ENCODE peak calls at places on chromosomes 5 and 9, in nine cellular contexts. One of them, this sample, is unnamed. For H3K9me3, the result is how much of the 10 kb centered on the place peaks cover.

GRCh38 chr5:61346511-61346910 is 14.5 kb downstream of the ZSWIM6 start:
- DNase-seq in H9: no peak
- DNase-seq in GM23248: no peak
- DNase-seq in effector memory CD4-positive, alpha-beta T cell: no peak
- DNase-seq in stomach: no peak
- DNase-seq in ovary: no peak
- DNase-seq in CD8-positive, alpha-beta T cell: no peak
- DNase-seq in tibial nerve: no peak
- DNase-seq in heart right ventricle: no peak
- DNase-seq in this sample: no peak

GRCh38 chr9:124279531-124280175 is 21.9 kb downstream of the NEK6 start:
- DNase-seq in stomach: no peak
- DNase-seq in GM23248: no peak
- DNase-seq in ovary: no peak
- DNase-seq in CD8-positive, alpha-beta T cell: no peak
- DNase-seq in effector memory CD4-positive, alpha-beta T cell: no peak
- DNase-seq in H9: no peak
- DNase-seq in tibial nerve: no peak
- DNase-seq in heart right ventricle: no peak
- DNase-seq in this sample: no peak

GRCh38 chr9:112700080-112700479 is 17.8 kb downstream of the INIP start:
- DNase-seq in H9: no peak
- DNase-seq in tibial nerve: no peak
- DNase-seq in GM23248: peak
- DNase-seq in ovary: no peak
- DNase-seq in CD8-positive, alpha-beta T cell: no peak
- DNase-seq in heart right ventricle: no peak
- DNase-seq in stomach: no peak
- DNase-seq in effector memory CD4-positive, alpha-beta T cell: no peak
- DNase-seq in this sample: no peak

GRCh38 chr9:123642291-123643278 is 286.6 kb downstream of the CRB2 start:
- DNase-seq in tibial nerve: peak
- DNase-seq in GM23248: no peak
- DNase-seq in CD8-positive, alpha-beta T cell: no peak
- DNase-seq in H9: no peak
- DNase-seq in stomach: peak
- DNase-seq in ovary: peak
- DNase-seq in heart right ventricle: peak
- DNase-seq in effector memory CD4-positive, alpha-beta T cell: no peak
- DNase-seq in this sample: peak

GRCh38 chr9:134174526-134175290 is 10.3 kb upstream of the RNU6ATAC start:
- DNase-seq in ovary: no peak
- DNase-seq in tibial nerve: no peak
- DNase-seq in effector memory CD4-positive, alpha-beta T cell: no peak
- DNase-seq in heart right ventricle: no peak
- DNase-seq in CD8-positive, alpha-beta T cell: peak
- DNase-seq in stomach: no peak
- DNase-seq in H9: no peak
- DNase-seq in GM23248: no peak
- DNase-seq in this sample: no peak

GRCh38 chr9:127158995-127159801 is 36.8 kb upstream of the ANGPTL2 start:
- DNase-seq in stomach: peak
- DNase-seq in tibial nerve: peak
- DNase-seq in effector memory CD4-positive, alpha-beta T cell: no peak
- DNase-seq in heart right ventricle: peak
- DNase-seq in CD8-positive, alpha-beta T cell: no peak
- DNase-seq in ovary: peak
- DNase-seq in H9: peak
- DNase-seq in GM23248: peak
- DNase-seq in this sample: no peak

GRCh38 chr5:103667068-103667467 is 104.5 kb upstream of the NUDT12 start:
- DNase-seq in CD8-positive, alpha-beta T cell: no peak
- DNase-seq in stomach: no peak
- DNase-seq in heart right ventricle: no peak
- DNase-seq in ovary: no peak
- DNase-seq in H9: no peak
- DNase-seq in tibial nerve: no peak
- DNase-seq in effector memory CD4-positive, alpha-beta T cell: no peak
- DNase-seq in GM23248: peak
- DNase-seq in this sample: no peak

GRCh38 chr9:89312154-89312616 is 1.2 kb downstream of the CKS2 start:
- DNase-seq in stomach: no peak
- DNase-seq in CD8-positive, alpha-beta T cell: no peak
- DNase-seq in H9: no peak
- DNase-seq in GM23248: peak
- DNase-seq in effector memory CD4-positive, alpha-beta T cell: no peak
- DNase-seq in ovary: no peak
- DNase-seq in tibial nerve: no peak
- DNase-seq in heart right ventricle: no peak
- DNase-seq in this sample: no peak

GRCh38 chr9:115674091-115674490 is 479.5 kb upstream of the PAPPA start:
- DNase-seq in heart right ventricle: no peak
- DNase-seq in ovary: no peak
- DNase-seq in stomach: no peak
- DNase-seq in GM23248: peak
- DNase-seq in effector memory CD4-positive, alpha-beta T cell: no peak
- DNase-seq in tibial nerve: no peak
- DNase-seq in CD8-positive, alpha-beta T cell: no peak
- DNase-seq in H9: no peak
- DNase-seq in this sample: no peak

GRCh38 chr5:126509339-126509738 is 85.7 kb downstream of the ALDH7A1 start:
- DNase-seq in H9: no peak
- DNase-seq in tibial nerve: no peak
- DNase-seq in ovary: no peak
- DNase-seq in CD8-positive, alpha-beta T cell: no peak
- DNase-seq in GM23248: no peak
- DNase-seq in heart right ventricle: no peak
- DNase-seq in stomach: no peak
- DNase-seq in effector memory CD4-positive, alpha-beta T cell: no peak
- DNase-seq in this sample: peak

GRCh38 chr5:123037104-123037418 is 536 bp upstream of the PPIC start:
- DNase-seq in ovary: no peak
- DNase-seq in tibial nerve: no peak
- DNase-seq in H9: no peak
- DNase-seq in GM23248: no peak
- DNase-seq in stomach: no peak
- DNase-seq in heart right ventricle: no peak
- DNase-seq in CD8-positive, alpha-beta T cell: no peak
- DNase-seq in effector memory CD4-positive, alpha-beta T cell: no peak
- DNase-seq in this sample: no peak

GRCh38 chr9:76203373-76203772 is 190.9 kb downstream of the RFK start:
- DNase-seq in tibial nerve: peak
- DNase-seq in CD8-positive, alpha-beta T cell: no peak
- DNase-seq in ovary: peak
- DNase-seq in effector memory CD4-positive, alpha-beta T cell: no peak
- DNase-seq in stomach: peak
- DNase-seq in heart right ventricle: no peak
- DNase-seq in GM23248: peak
- DNase-seq in H9: no peak
- DNase-seq in this sample: peak

GRCh38 chr9:6184749-6185645 is 30.6 kb upstream of the IL33 start:
- DNase-seq in heart right ventricle: peak
- DNase-seq in effector memory CD4-positive, alpha-beta T cell: no peak
- DNase-seq in GM23248: peak
- DNase-seq in stomach: peak
- DNase-seq in H9: no peak
- DNase-seq in ovary: no peak
- DNase-seq in tibial nerve: peak
- DNase-seq in CD8-positive, alpha-beta T cell: no peak
- DNase-seq in this sample: peak

GRCh38 chr9:107492381-107492780 is 2.8 kb upstream of the KLF4 start:
- DNase-seq in GM23248: peak
- DNase-seq in CD8-positive, alpha-beta T cell: no peak
- DNase-seq in stomach: no peak
- DNase-seq in heart right ventricle: no peak
- DNase-seq in ovary: no peak
- DNase-seq in H9: no peak
- DNase-seq in effector memory CD4-positive, alpha-beta T cell: no peak
- DNase-seq in tibial nerve: no peak
- DNase-seq in this sample: no peak

GRCh38 chr5:129177451-129177850 is 82.9 kb downstream of the ISOC1 start:
- DNase-seq in ovary: no peak
- DNase-seq in GM23248: no peak
- DNase-seq in effector memory CD4-positive, alpha-beta T cell: no peak
- DNase-seq in tibial nerve: no peak
- DNase-seq in heart right ventricle: no peak
- DNase-seq in CD8-positive, alpha-beta T cell: no peak
- DNase-seq in H9: no peak
- DNase-seq in stomach: no peak
- DNase-seq in this sample: no peak

GRCh38 chr5:141389153-141390042 is 1.9 kb downstream of the PCDHGB4 start:
- DNase-seq in stomach: no peak
- DNase-seq in CD8-positive, alpha-beta T cell: no peak
- DNase-seq in ovary: no peak
- DNase-seq in GM23248: no peak
- DNase-seq in heart right ventricle: no peak
- DNase-seq in tibial nerve: no peak
- DNase-seq in H9: no peak
- DNase-seq in effector memory CD4-positive, alpha-beta T cell: no peak
- DNase-seq in this sample: no peak

GRCh38 chr5:141384471-141385267 is 2.1 kb downstream of the PCDHGA7 start:
- DNase-seq in heart right ventricle: no peak
- DNase-seq in stomach: no peak
- DNase-seq in effector memory CD4-positive, alpha-beta T cell: no peak
- DNase-seq in CD8-positive, alpha-beta T cell: no peak
- DNase-seq in ovary: no peak
- DNase-seq in H9: no peak
- DNase-seq in tibial nerve: no peak
- DNase-seq in GM23248: no peak
- DNase-seq in this sample: no peak

GRCh38 chr5:141393267-141393666 is 834 bp downstream of the PCDHGA8 start:
- DNase-seq in CD8-positive, alpha-beta T cell: no peak
- DNase-seq in stomach: no peak
- DNase-seq in effector memory CD4-positive, alpha-beta T cell: no peak
- DNase-seq in GM23248: no peak
- DNase-seq in heart right ventricle: no peak
- DNase-seq in tibial nerve: no peak
- DNase-seq in H9: no peak
- DNase-seq in ovary: no peak
- DNase-seq in this sample: no peak

GRCh38 chr5:141392429-141393198 is at the start of gene PCDHGA8:
- DNase-seq in heart right ventricle: no peak
- DNase-seq in effector memory CD4-positive, alpha-beta T cell: no peak
- DNase-seq in ovary: no peak
- DNase-seq in GM23248: peak
- DNase-seq in stomach: no peak
- DNase-seq in CD8-positive, alpha-beta T cell: no peak
- DNase-seq in tibial nerve: no peak
- DNase-seq in H9: no peak
- DNase-seq in this sample: no peak

GRCh38 chr5:141388661-141389060 is 1.2 kb downstream of the PCDHGB4 start:
- DNase-seq in H9: no peak
- DNase-seq in CD8-positive, alpha-beta T cell: no peak
- DNase-seq in stomach: no peak
- DNase-seq in ovary: no peak
- DNase-seq in heart right ventricle: no peak
- DNase-seq in GM23248: no peak
- DNase-seq in effector memory CD4-positive, alpha-beta T cell: no peak
- DNase-seq in tibial nerve: no peak
- DNase-seq in this sample: no peak
- H3K9me3 ChIP-seq in H9: under half
- H3K9me3 ChIP-seq in CD8-positive, alpha-beta T cell: under half
- H3K9me3 ChIP-seq in stomach: half or more
- H3K9me3 ChIP-seq in ovary: under half
- H3K9me3 ChIP-seq in heart right ventricle: half or more
- H3K9me3 ChIP-seq in GM23248: under half
- H3K9me3 ChIP-seq in effector memory CD4-positive, alpha-beta T cell: under half
- H3K9me3 ChIP-seq in tibial nerve: half or more
- H3K9me3 ChIP-seq in this sample: under half

GRCh38 chr5:60084226-60084625 is 190.7 kb upstream of the PDE4D start:
- DNase-seq in stomach: no peak
- DNase-seq in tibial nerve: no peak
- DNase-seq in heart right ventricle: no peak
- DNase-seq in H9: no peak
- DNase-seq in effector memory CD4-positive, alpha-beta T cell: no peak
- DNase-seq in GM23248: no peak
- DNase-seq in CD8-positive, alpha-beta T cell: no peak
- DNase-seq in ovary: no peak
- DNase-seq in this sample: no peak
- H3K9me3 ChIP-seq in stomach: under half
- H3K9me3 ChIP-seq in tibial nerve: under half
- H3K9me3 ChIP-seq in heart right ventricle: under half
- H3K9me3 ChIP-seq in H9: under half
- H3K9me3 ChIP-seq in effector memory CD4-positive, alpha-beta T cell: under half
- H3K9me3 ChIP-seq in GM23248: under half
- H3K9me3 ChIP-seq in CD8-positive, alpha-beta T cell: under half
- H3K9me3 ChIP-seq in ovary: under half
- H3K9me3 ChIP-seq in this sample: under half

DNA sequence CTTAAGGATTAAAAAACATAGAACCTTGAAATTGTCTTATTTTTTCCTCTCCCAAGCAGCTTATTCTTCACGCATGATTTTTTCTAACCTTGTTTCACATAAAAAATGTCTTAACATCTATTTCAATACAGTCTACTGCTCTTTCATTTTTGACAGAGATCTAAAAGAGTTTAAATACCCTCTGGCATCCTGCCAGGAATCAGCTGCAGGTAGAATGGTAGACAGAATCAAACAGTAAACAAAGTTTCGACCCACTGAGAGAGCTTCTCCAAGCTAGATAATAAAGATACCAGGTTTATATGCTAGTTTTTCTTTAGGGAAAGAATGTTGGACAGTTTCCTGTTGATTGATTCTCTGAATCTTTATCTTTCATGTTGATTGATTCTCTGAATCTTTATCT is 555.8 kb upstream of the CDH9 start:
- DNase-seq in heart right ventricle: no peak
- DNase-seq in effector memory CD4-positive, alpha-beta T cell: no peak
- DNase-seq in GM23248: no peak
- DNase-seq in ovary: no peak
- DNase-seq in stomach: no peak
- DNase-seq in tibial nerve: no peak
- DNase-seq in H9: no peak
- DNase-seq in CD8-positive, alpha-beta T cell: no peak
- DNase-seq in this sample: no peak
- H3K9me3 ChIP-seq in heart right ventricle: under half
- H3K9me3 ChIP-seq in effector memory CD4-positive, alpha-beta T cell: under half
- H3K9me3 ChIP-seq in GM23248: under half
- H3K9me3 ChIP-seq in ovary: under half
- H3K9me3 ChIP-seq in stomach: under half
- H3K9me3 ChIP-seq in tibial nerve: under half
- H3K9me3 ChIP-seq in H9: under half
- H3K9me3 ChIP-seq in CD8-positive, alpha-beta T cell: under half
- H3K9me3 ChIP-seq in this sample: under half

DNA sequence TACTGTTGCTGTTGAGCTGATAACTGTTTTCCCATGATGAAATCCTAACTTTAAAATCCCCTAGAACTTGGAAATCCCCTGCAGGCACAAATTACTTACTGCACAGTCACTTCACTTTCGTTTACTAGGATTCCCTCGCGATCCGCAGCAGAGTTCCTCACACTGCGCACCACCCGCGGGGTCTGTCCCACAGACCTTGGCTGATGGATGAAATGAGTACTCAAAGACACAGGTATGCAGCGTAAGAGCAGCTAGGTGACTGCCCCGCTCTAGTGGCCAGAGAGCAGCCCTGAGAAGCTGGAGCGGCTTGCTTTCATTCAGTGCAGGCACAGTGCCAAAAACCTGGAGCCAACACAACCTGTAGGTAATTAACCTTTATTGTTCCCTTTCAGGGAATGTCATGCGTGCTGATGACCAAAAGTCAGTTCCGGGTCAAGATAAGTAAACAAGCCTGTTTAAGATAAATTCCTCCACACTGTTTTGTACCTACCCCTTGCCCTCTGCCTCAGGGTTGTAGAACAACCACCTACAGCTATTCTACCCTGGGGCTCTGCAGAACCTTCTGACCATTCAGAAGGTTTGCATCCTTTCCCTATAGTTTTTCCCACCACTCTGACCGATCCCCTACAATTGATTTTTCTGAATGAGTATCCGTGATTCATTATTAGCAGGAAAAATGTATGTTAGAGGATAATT is 191.2 kb downstream of the CDH9 start:
- DNase-seq in CD8-positive, alpha-beta T cell: no peak
- DNase-seq in GM23248: no peak
- DNase-seq in heart right ventricle: no peak
- DNase-seq in tibial nerve: no peak
- DNase-seq in H9: peak
- DNase-seq in ovary: no peak
- DNase-seq in stomach: peak
- DNase-seq in effector memory CD4-positive, alpha-beta T cell: no peak
- DNase-seq in this sample: no peak
- H3K9me3 ChIP-seq in CD8-positive, alpha-beta T cell: under half
- H3K9me3 ChIP-seq in GM23248: under half
- H3K9me3 ChIP-seq in heart right ventricle: under half
- H3K9me3 ChIP-seq in tibial nerve: under half
- H3K9me3 ChIP-seq in H9: under half
- H3K9me3 ChIP-seq in ovary: under half
- H3K9me3 ChIP-seq in stomach: under half
- H3K9me3 ChIP-seq in effector memory CD4-positive, alpha-beta T cell: under half
- H3K9me3 ChIP-seq in this sample: under half